ENCODE peak calls at places on chromosomes 16 and 17, in four cellular contexts. One of them, this sample, is unnamed. For H3K9me2, the result is how much of the 10 kb centered on the place peaks cover.

GRCh38 chr17:1473841-1474240 is 17.8 kb upstream of the CRK start:
- DNase-seq in GM23338: no peak
- DNase-seq in MM.1S: no peak
- DNase-seq in PC-9: no peak
- DNase-seq in this sample: no peak

GRCh38 chr17:10119203-10120112 is 78.9 kb downstream of the GAS7 start:
- DNase-seq in MM.1S: peak
- DNase-seq in GM23338: peak
- DNase-seq in PC-9: peak
- DNase-seq in this sample: no peak

GRCh38 chr16:51201604-51202003 is 50.5 kb upstream of the SALL1 start:
- DNase-seq in GM23338: peak
- DNase-seq in MM.1S: no peak
- DNase-seq in PC-9: no peak
- DNase-seq in this sample: no peak

GRCh38 chr16:17138801-17139200 is 332.0 kb downstream of the XYLT1 start:
- DNase-seq in GM23338: peak
- DNase-seq in PC-9: no peak
- DNase-seq in MM.1S: no peak
- DNase-seq in this sample: no peak

GRCh38 chr17:73902416-73903181 is 258.4 kb upstream of the SDK2 start:
- DNase-seq in GM23338: peak
- DNase-seq in PC-9: no peak
- DNase-seq in MM.1S: peak
- DNase-seq in this sample: peak

GRCh38 chr17:32342603-32343325 is 791 bp upstream of the C17orf75 start:
- DNase-seq in MM.1S: no peak
- DNase-seq in PC-9: no peak
- DNase-seq in GM23338: no peak
- DNase-seq in this sample: no peak

GRCh38 chr16:51326131-51326856 is 175.2 kb upstream of the SALL1 start:
- DNase-seq in GM23338: no peak
- DNase-seq in MM.1S: no peak
- DNase-seq in PC-9: no peak
- DNase-seq in this sample: no peak

GRCh38 chr17:81004336-81005015 is 12.8 kb downstream of the CHMP6 start:
- DNase-seq in GM23338: no peak
- DNase-seq in PC-9: no peak
- DNase-seq in MM.1S: no peak
- DNase-seq in this sample: no peak

GRCh38 chr16:25210758-25211157 is 6.0 kb upstream of the AQP8 start:
- DNase-seq in GM23338: no peak
- DNase-seq in MM.1S: no peak
- DNase-seq in PC-9: no peak
- DNase-seq in this sample: no peak

GRCh38 chr16:79301036-79301435 is 299.5 kb downstream of the MAF start:
- DNase-seq in PC-9: no peak
- DNase-seq in GM23338: peak
- DNase-seq in MM.1S: no peak
- DNase-seq in this sample: no peak

GRCh38 chr17:79984045-79984840 is 51.4 kb downstream of the TBC1D16 start:
- DNase-seq in GM23338: no peak
- DNase-seq in MM.1S: no peak
- DNase-seq in PC-9: no peak
- DNase-seq in this sample: no peak

GRCh38 chr16:16158741-16159374 is 64.4 kb downstream of the ABCC6 start:
- DNase-seq in GM23338: no peak
- DNase-seq in PC-9: peak
- DNase-seq in MM.1S: no peak
- DNase-seq in this sample: no peak

GRCh38 chr17:19022747-19023146 is 18.2 kb upstream of the FAM83G start:
- DNase-seq in GM23338: no peak
- DNase-seq in MM.1S: no peak
- DNase-seq in PC-9: no peak
- DNase-seq in this sample: no peak

GRCh38 chr17:72846399-72846798 is 246.1 kb downstream of the SLC39A11 start:
- DNase-seq in MM.1S: no peak
- DNase-seq in PC-9: no peak
- DNase-seq in GM23338: no peak
- DNase-seq in this sample: no peak

GRCh38 chr17:8029121-8029520 is 9.7 kb upstream of the ALOX15B start:
- DNase-seq in GM23338: no peak
- DNase-seq in PC-9: peak
- DNase-seq in MM.1S: no peak
- DNase-seq in this sample: no peak

GRCh38 chr17:42187833-42188232 is 2.6 kb upstream of the HCRT start:
- DNase-seq in MM.1S: no peak
- DNase-seq in PC-9: no peak
- DNase-seq in GM23338: no peak
- DNase-seq in this sample: no peak

GRCh38 chr16:53744449-53744848 is 40.5 kb downstream of the FTO start:
- DNase-seq in MM.1S: no peak
- DNase-seq in GM23338: peak
- DNase-seq in PC-9: peak
- DNase-seq in this sample: peak

GRCh38 chr17:37844158-37844976 is 79.8 kb upstream of the TBC1D3K start:
- DNase-seq in GM23338: peak
- DNase-seq in MM.1S: peak
- DNase-seq in PC-9: no peak
- DNase-seq in this sample: peak

GRCh38 chr17:42891539-42892152 is 9.0 kb upstream of the G6PC1 start:
- DNase-seq in GM23338: peak
- DNase-seq in PC-9: no peak
- DNase-seq in MM.1S: no peak
- DNase-seq in this sample: no peak

GRCh38 chr16:2022723-2023097 is 3.1 kb downstream of the NPW start:
- DNase-seq in PC-9: no peak
- DNase-seq in MM.1S: peak
- DNase-seq in GM23338: peak
- DNase-seq in this sample: peak

GRCh38 chr17:8904686-8905085 is 37.2 kb upstream of the PIK3R6 start:
- DNase-seq in MM.1S: no peak
- DNase-seq in PC-9: no peak
- DNase-seq in GM23338: no peak
- DNase-seq in this sample: no peak

GRCh38 chr17:49879505-49879904 is 31.6 kb upstream of the TAC4 start:
- DNase-seq in MM.1S: no peak
- DNase-seq in PC-9: no peak
- DNase-seq in GM23338: no peak
- DNase-seq in this sample: no peak

GRCh38 chr17:39219647-39220154 is 6.0 kb downstream of the STAC2 start:
- DNase-seq in GM23338: no peak
- DNase-seq in PC-9: no peak
- DNase-seq in MM.1S: no peak
- DNase-seq in this sample: no peak

GRCh38 chr16:69482410-69482951 is 58.1 kb downstream of the CYB5B start:
- DNase-seq in MM.1S: no peak
- DNase-seq in GM23338: no peak
- DNase-seq in PC-9: no peak
- DNase-seq in this sample: no peak

GRCh38 chr17:67829331-67829730 is 4.0 kb downstream of the BPTF start:
- DNase-seq in MM.1S: no peak
- DNase-seq in GM23338: peak
- DNase-seq in PC-9: no peak
- DNase-seq in this sample: peak

GRCh38 chr17:19482571-19482970 is 51.1 kb upstream of the SLC47A1 start:
- DNase-seq in GM23338: peak
- DNase-seq in MM.1S: no peak
- DNase-seq in PC-9: peak
- DNase-seq in this sample: no peak

GRCh38 chr16:19219836-19220235 is 51.8 kb downstream of the SYT17 start:
- DNase-seq in MM.1S: no peak
- DNase-seq in PC-9: no peak
- DNase-seq in GM23338: no peak
- DNase-seq in this sample: no peak

GRCh38 chr17:35895602-35896001 is 15.4 kb upstream of the CCL5 start:
- DNase-seq in MM.1S: no peak
- DNase-seq in GM23338: no peak
- DNase-seq in PC-9: no peak
- DNase-seq in this sample: no peak

GRCh38 chr16:80273635-80274538 is 266.9 kb upstream of the DYNLRB2 start:
- DNase-seq in GM23338: no peak
- DNase-seq in PC-9: no peak
- DNase-seq in MM.1S: no peak
- DNase-seq in this sample: no peak

GRCh38 chr16:71424626-71425025 is 17.2 kb downstream of the TLE7 start:
- DNase-seq in MM.1S: no peak
- DNase-seq in PC-9: no peak
- DNase-seq in GM23338: no peak
- DNase-seq in this sample: no peak

DNA sequence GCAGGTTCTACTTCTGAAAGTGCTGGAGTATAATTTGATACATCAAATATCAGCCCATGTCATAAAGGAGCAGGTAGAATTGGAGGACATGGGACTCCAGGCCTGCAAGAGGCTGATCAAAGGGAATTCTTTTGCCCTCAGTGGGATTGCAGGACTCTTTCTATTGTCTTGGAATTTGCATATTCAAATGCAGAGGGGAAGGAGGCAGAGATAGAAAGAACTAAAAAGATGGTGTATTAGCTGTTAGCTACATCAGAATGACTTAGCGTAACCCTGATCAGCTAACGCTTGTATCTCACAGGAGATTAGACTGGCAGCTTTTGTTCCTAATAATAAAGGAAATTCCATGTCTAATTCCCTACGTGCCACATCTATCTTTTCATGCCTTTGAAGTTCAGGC is 1014.7 kb upstream of the RBFOX1 start:
- DNase-seq in PC-9: no peak
- DNase-seq in GM23338: peak
- DNase-seq in MM.1S: no peak
- DNase-seq in this sample: no peak
- H3K9me2 ChIP-seq in PC-9: under half
- H3K9me2 ChIP-seq in GM23338: under half
- H3K9me2 ChIP-seq in MM.1S: under half
- H3K9me2 ChIP-seq in this sample: under half

GRCh38 chr16:85563515-85564276 is 49.4 kb upstream of the GSE1 start:
- DNase-seq in GM23338: no peak
- DNase-seq in PC-9: no peak
- DNase-seq in MM.1S: no peak
- DNase-seq in this sample: no peak

GRCh38 chr16:85565796-85566501 is 47.2 kb upstream of the GSE1 start:
- DNase-seq in GM23338: no peak
- DNase-seq in MM.1S: no peak
- DNase-seq in PC-9: no peak
- DNase-seq in this sample: no peak

GRCh38 chr16:85563031-85563430 is 50.1 kb upstream of the GSE1 start:
- DNase-seq in MM.1S: no peak
- DNase-seq in GM23338: no peak
- DNase-seq in PC-9: no peak
- DNase-seq in this sample: no peak

GRCh38 chr16:85565340-85565739 is 47.8 kb upstream of the GSE1 start:
- DNase-seq in MM.1S: no peak
- DNase-seq in PC-9: no peak
- DNase-seq in GM23338: no peak
- DNase-seq in this sample: no peak

GRCh38 chr16:85564277-85565051 is 48.7 kb upstream of the GSE1 start:
- DNase-seq in GM23338: no peak
- DNase-seq in MM.1S: no peak
- DNase-seq in PC-9: no peak
- DNase-seq in this sample: no peak
- H3K9me2 ChIP-seq in GM23338: under half
- H3K9me2 ChIP-seq in MM.1S: under half
- H3K9me2 ChIP-seq in PC-9: under half
- H3K9me2 ChIP-seq in this sample: under half

GRCh38 chr16:75113541-75114121 is 2.9 kb downstream of the LDHD start:
- DNase-seq in GM23338: no peak
- DNase-seq in PC-9: no peak
- DNase-seq in MM.1S: no peak
- DNase-seq in this sample: no peak
- H3K9me2 ChIP-seq in GM23338: under half
- H3K9me2 ChIP-seq in PC-9: under half
- H3K9me2 ChIP-seq in MM.1S: under half
- H3K9me2 ChIP-seq in this sample: under half

DNA sequence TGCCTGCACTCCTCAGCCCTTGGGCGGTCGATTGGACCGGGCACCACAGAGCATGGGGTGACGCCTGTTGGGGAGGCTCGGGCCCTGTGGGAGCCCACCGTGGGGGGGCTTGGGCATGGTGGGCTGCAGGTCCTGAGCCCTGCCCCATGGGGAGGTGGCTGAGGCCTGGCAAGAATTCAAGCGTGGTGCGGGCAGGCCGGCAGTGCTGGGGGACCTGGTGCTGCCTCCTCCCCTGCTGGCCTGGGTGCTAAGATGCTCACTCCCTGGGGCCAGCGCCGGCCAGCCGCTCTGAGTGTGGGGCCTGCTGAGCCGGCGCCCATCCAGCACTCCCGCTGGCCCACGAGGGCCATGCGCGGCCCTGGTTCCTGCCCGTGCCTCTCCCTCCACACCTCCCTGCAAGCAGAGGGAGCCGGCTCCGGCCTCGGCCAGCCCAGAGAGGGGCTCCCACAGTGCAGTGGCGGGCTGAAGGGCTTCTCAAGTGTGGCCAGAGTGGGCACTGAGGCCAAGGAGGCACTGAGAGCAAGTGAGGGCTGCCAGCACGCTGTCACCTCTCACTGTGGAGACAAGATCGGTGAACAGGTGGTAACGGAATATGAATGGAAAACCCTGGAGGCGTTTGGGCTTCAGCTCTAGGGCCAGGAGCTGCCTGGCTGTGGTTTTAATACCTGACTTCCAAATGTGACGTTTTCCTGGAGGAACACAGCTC is 28.5 kb downstream of the ST6GALNAC1 start:
- DNase-seq in MM.1S: no peak
- DNase-seq in PC-9: no peak
- DNase-seq in GM23338: no peak
- DNase-seq in this sample: no peak
- H3K9me2 ChIP-seq in MM.1S: under half
- H3K9me2 ChIP-seq in PC-9: under half
- H3K9me2 ChIP-seq in GM23338: under half
- H3K9me2 ChIP-seq in this sample: under half